ENCODE peak calls at places on chromosomes 6 and 20, in five cellular contexts. One of them, this sample, is unnamed. For H3K27me3, the result is how much of the 10 kb centered on the place peaks cover.

GRCh38 chr6:110853754-110854477 is 20.7 kb upstream of the AMD1 start:
- DNase-seq in upper lobe of right lung: no peak
- DNase-seq in adrenal gland: no peak
- DNase-seq in body of pancreas: no peak
- DNase-seq in hepatocyte: no peak
- DNase-seq in this sample: no peak

GRCh38 chr6:125207956-125208355 is 54.4 kb downstream of the TPD52L1 start:
- DNase-seq in hepatocyte: no peak
- DNase-seq in adrenal gland: no peak
- DNase-seq in upper lobe of right lung: no peak
- DNase-seq in body of pancreas: no peak
- DNase-seq in this sample: no peak

GRCh38 chr20:53556267-53556897 is 37.3 kb downstream of the ZNF217 start:
- DNase-seq in hepatocyte: no peak
- DNase-seq in body of pancreas: no peak
- DNase-seq in upper lobe of right lung: no peak
- DNase-seq in adrenal gland: no peak
- DNase-seq in this sample: no peak

GRCh38 chr6:119986934-119987549 is 637.5 kb upstream of the MAN1A1 start:
- DNase-seq in upper lobe of right lung: no peak
- DNase-seq in hepatocyte: no peak
- DNase-seq in adrenal gland: no peak
- DNase-seq in body of pancreas: no peak
- DNase-seq in this sample: no peak

GRCh38 chr6:21185849-21186478 is 407.6 kb upstream of the SOX4 start:
- DNase-seq in hepatocyte: no peak
- DNase-seq in upper lobe of right lung: no peak
- DNase-seq in body of pancreas: no peak
- DNase-seq in adrenal gland: no peak
- DNase-seq in this sample: no peak

GRCh38 chr20:40279390-40279789 is 409.6 kb downstream of the MAFB start:
- DNase-seq in hepatocyte: peak
- DNase-seq in adrenal gland: peak
- DNase-seq in body of pancreas: peak
- DNase-seq in upper lobe of right lung: no peak
- DNase-seq in this sample: peak

GRCh38 chr6:30979690-30980089 is 3.8 kb upstream of the MUC21 start:
- DNase-seq in hepatocyte: no peak
- DNase-seq in upper lobe of right lung: no peak
- DNase-seq in adrenal gland: no peak
- DNase-seq in body of pancreas: no peak
- DNase-seq in this sample: no peak

GRCh38 chr20:17885544-17885943 is 83.0 kb downstream of the SNX5 start:
- DNase-seq in body of pancreas: no peak
- DNase-seq in hepatocyte: no peak
- DNase-seq in adrenal gland: peak
- DNase-seq in upper lobe of right lung: no peak
- DNase-seq in this sample: peak

GRCh38 chr6:85632164-85632942 is 10.3 kb downstream of the SYNCRIP start:
- DNase-seq in adrenal gland: no peak
- DNase-seq in upper lobe of right lung: no peak
- DNase-seq in hepatocyte: no peak
- DNase-seq in body of pancreas: no peak
- DNase-seq in this sample: no peak

GRCh38 chr6:4640139-4640538 is 136.1 kb upstream of the CDYL start:
- DNase-seq in hepatocyte: no peak
- DNase-seq in body of pancreas: no peak
- DNase-seq in adrenal gland: no peak
- DNase-seq in upper lobe of right lung: no peak
- DNase-seq in this sample: peak

GRCh38 chr20:5981139-5981538 is 30.7 kb downstream of the MCM8 start:
- DNase-seq in upper lobe of right lung: no peak
- DNase-seq in hepatocyte: no peak
- DNase-seq in adrenal gland: no peak
- DNase-seq in body of pancreas: no peak
- DNase-seq in this sample: no peak

GRCh38 chr6:2078888-2079287 is 166.5 kb downstream of the GMDS start:
- DNase-seq in adrenal gland: no peak
- DNase-seq in upper lobe of right lung: no peak
- DNase-seq in body of pancreas: no peak
- DNase-seq in hepatocyte: no peak
- DNase-seq in this sample: no peak

GRCh38 chr6:54718541-54719023 is 128.0 kb upstream of the FAM83B start:
- DNase-seq in hepatocyte: no peak
- DNase-seq in body of pancreas: no peak
- DNase-seq in upper lobe of right lung: no peak
- DNase-seq in adrenal gland: no peak
- DNase-seq in this sample: no peak

DNA sequence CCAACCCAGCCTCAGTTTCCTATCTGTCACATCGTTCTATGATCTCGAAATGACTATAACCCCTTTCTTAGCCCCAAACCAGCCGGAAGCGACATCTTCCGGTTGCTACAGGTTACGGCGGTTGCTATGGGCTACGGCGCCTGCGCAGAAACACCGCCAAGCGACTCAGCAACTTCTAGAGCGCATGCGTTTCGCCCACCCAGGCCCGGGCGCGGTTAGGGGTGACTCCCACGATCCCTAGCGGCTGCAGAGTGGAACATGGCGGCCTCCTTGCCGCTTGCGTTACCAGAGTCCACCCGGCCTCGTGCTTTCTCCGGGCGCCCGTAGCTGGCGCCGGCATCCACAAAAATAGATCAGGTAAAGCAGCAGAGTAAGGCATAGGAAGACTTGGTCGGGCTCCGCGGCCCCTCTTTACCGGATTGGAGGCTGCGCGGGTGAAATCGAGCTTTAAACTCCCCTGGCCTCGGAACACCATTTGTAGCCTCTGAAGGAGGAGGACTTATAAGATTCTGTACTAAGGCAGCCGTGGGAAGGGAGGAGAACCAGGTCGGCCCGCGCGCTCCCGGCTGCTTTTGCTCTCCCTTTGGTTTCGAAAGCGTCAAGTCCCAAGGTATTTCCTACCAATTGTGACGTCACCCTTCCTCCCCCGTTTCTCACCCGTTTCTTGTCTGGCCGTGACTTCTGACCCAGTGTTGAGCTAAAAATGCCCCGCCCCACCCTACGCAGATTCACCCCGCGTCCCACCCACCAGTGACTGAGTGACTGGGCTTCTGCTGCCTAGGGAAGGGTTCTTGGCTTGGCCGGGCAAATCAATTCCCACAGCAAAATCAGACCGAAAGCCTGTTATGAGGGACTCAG is 3.5 kb downstream of the SDCBP2 start:
- DNase-seq in upper lobe of right lung: peak
- DNase-seq in hepatocyte: peak
- DNase-seq in body of pancreas: peak
- DNase-seq in adrenal gland: peak
- DNase-seq in this sample: peak
- H3K27ac ChIP-seq in upper lobe of right lung: peak
- H3K27ac ChIP-seq in hepatocyte: peak
- H3K27ac ChIP-seq in body of pancreas: peak
- H3K27ac ChIP-seq in adrenal gland: peak
- H3K27ac ChIP-seq in this sample: peak

DNA sequence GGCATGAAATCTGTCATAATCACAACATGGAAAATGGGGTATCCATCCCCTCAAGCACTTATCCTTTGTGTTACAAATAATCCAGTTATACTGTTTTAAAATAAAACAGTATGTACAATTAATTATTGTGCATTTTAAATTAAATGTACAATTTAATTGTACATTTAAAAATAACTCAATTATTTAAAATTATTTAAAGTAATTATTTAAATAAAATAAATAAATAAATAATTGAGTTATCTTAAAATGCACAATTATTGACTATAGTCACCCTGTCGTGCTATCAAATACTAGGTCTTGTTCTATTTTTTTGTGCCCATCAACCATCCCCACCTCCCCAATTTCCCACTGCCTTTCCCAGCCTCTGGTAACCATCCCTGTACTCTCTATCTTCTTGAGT is 66.9 kb upstream of the KCNG1 start:
- DNase-seq in body of pancreas: no peak
- DNase-seq in hepatocyte: no peak
- DNase-seq in adrenal gland: no peak
- DNase-seq in upper lobe of right lung: no peak
- DNase-seq in this sample: no peak
- H3K27me3 ChIP-seq in body of pancreas: under half
- H3K27me3 ChIP-seq in hepatocyte: under half
- H3K27me3 ChIP-seq in adrenal gland: under half
- H3K27me3 ChIP-seq in upper lobe of right lung: half or more
- H3K27me3 ChIP-seq in this sample: half or more

DNA sequence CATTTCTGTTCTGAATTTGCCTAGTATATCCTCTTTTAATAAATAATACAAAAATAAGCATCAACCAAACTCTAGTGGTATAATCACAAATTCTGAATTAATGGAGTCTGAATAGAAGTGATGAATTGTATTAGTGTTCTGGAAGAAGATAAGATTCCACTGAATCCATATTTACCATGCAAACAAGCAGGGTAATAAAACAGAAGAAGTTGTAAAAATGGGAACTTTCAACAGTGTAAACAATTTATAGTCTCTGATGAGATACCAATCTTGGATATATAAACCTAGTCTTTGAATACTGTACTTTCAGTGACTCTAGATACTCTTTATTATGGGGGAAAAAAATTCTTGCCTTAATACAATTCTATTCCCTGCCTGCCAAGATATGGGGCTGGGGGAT is 197.6 kb downstream of the KHDC1L start:
- DNase-seq in adrenal gland: no peak
- DNase-seq in upper lobe of right lung: no peak
- DNase-seq in body of pancreas: no peak
- DNase-seq in hepatocyte: no peak
- DNase-seq in this sample: no peak
- H3K27ac ChIP-seq in adrenal gland: no peak
- H3K27ac ChIP-seq in upper lobe of right lung: no peak
- H3K27ac ChIP-seq in body of pancreas: no peak
- H3K27ac ChIP-seq in hepatocyte: no peak
- H3K27ac ChIP-seq in this sample: no peak

GRCh38 chr20:64055396-64055892 is 6.0 kb upstream of the SOX18 start:
- DNase-seq in upper lobe of right lung: no peak
- DNase-seq in body of pancreas: no peak
- DNase-seq in adrenal gland: no peak
- DNase-seq in hepatocyte: no peak
- DNase-seq in this sample: no peak

GRCh38 chr20:64056639-64056888 is 6.4 kb upstream of the TCEA2 start:
- DNase-seq in body of pancreas: no peak
- DNase-seq in adrenal gland: no peak
- DNase-seq in upper lobe of right lung: no peak
- DNase-seq in hepatocyte: no peak
- DNase-seq in this sample: no peak

GRCh38 chr20:64057628-64058498 is 5.1 kb upstream of the TCEA2 start:
- DNase-seq in body of pancreas: peak
- DNase-seq in adrenal gland: peak
- DNase-seq in upper lobe of right lung: peak
- DNase-seq in hepatocyte: peak
- DNase-seq in this sample: peak

GRCh38 chr20:64056889-64057627 is 5.9 kb upstream of the TCEA2 start:
- DNase-seq in upper lobe of right lung: no peak
- DNase-seq in hepatocyte: no peak
- DNase-seq in body of pancreas: no peak
- DNase-seq in adrenal gland: no peak
- DNase-seq in this sample: no peak

GRCh38 chr20:64055893-64056638 is 6.6 kb upstream of the SOX18 start:
- DNase-seq in upper lobe of right lung: no peak
- DNase-seq in hepatocyte: peak
- DNase-seq in body of pancreas: no peak
- DNase-seq in adrenal gland: no peak
- DNase-seq in this sample: peak
- H3K27me3 ChIP-seq in upper lobe of right lung: under half
- H3K27me3 ChIP-seq in hepatocyte: under half
- H3K27me3 ChIP-seq in body of pancreas: under half
- H3K27me3 ChIP-seq in adrenal gland: under half
- H3K27me3 ChIP-seq in this sample: half or more

GRCh38 chr20:54879393-54879792 is 404.0 kb downstream of the DOK5 start:
- DNase-seq in body of pancreas: no peak
- DNase-seq in hepatocyte: no peak
- DNase-seq in adrenal gland: no peak
- DNase-seq in upper lobe of right lung: no peak
- DNase-seq in this sample: no peak
- H3K27ac ChIP-seq in body of pancreas: no peak
- H3K27ac ChIP-seq in hepatocyte: no peak
- H3K27ac ChIP-seq in adrenal gland: no peak
- H3K27ac ChIP-seq in upper lobe of right lung: no peak
- H3K27ac ChIP-seq in this sample: no peak

GRCh38 chr6:167396068-167396658 is 71.3 kb downstream of the TTLL2 start:
- DNase-seq in adrenal gland: no peak
- DNase-seq in hepatocyte: no peak
- DNase-seq in upper lobe of right lung: peak
- DNase-seq in body of pancreas: no peak
- DNase-seq in this sample: no peak
- H3K27me3 ChIP-seq in adrenal gland: under half
- H3K27me3 ChIP-seq in hepatocyte: under half
- H3K27me3 ChIP-seq in upper lobe of right lung: under half
- H3K27me3 ChIP-seq in body of pancreas: under half
- H3K27me3 ChIP-seq in this sample: under half

DNA sequence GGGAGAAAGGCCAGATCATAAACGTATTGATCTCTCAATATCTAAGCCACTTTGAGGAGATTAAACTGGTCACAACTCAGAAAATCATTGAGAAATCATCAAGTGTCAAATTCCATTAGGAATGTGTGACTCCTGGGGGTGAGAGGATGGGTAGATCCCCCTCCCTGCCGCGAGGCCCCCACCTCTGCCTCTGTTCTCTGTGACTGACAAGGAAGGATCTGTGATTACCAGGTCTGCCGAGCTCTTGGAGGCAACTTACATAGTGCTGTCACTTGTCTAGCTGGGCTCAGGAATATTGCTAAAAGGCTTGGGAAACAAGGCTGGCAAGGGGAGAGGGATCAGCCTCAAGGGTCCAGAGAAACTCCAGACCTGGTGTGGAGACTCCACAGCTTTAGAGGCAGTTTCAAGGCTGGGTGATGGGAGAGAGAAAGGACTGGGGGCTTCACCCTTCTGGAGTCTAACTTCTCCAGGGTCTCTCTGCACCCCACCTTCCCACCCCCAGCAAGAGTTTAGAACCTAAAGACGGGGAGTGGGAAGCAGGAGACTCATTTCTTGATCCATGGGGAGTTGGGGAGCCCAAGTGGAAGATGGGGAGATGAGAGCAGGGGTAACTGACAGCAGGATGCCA is 11.6 kb upstream of the ARMC12 start:
- DNase-seq in adrenal gland: no peak
- DNase-seq in body of pancreas: no peak
- DNase-seq in upper lobe of right lung: no peak
- DNase-seq in hepatocyte: no peak
- DNase-seq in this sample: no peak
- H3K27ac ChIP-seq in adrenal gland: peak
- H3K27ac ChIP-seq in body of pancreas: peak
- H3K27ac ChIP-seq in upper lobe of right lung: peak
- H3K27ac ChIP-seq in hepatocyte: peak
- H3K27ac ChIP-seq in this sample: no peak

This sample was measured in mesenchymal stem cell.